ENCODE peak calls at places on chromosomes 6 and 20, in six cellular contexts. One of them, this sample, is unnamed.
A peak's percentile ranks its signal among the peaks of the same experiment; 100 is the strongest.

GRCh38 chr6:108838101-108838717 is 10.0 kb upstream of the ARMC2 start:
- DNase-seq in H1: peak; percentile 83
- DNase-seq in GM12878: no peak
- DNase-seq in K562: no peak
- DNase-seq in HepG2: no peak
- DNase-seq in GM12891: no peak
- DNase-seq in this sample: no peak

GRCh38 chr6:35739645-35740517 is 3.0 kb downstream of the ARMC12 start:
- DNase-seq in H1: peak; percentile 58
- DNase-seq in HepG2: peak; percentile 94
- DNase-seq in K562: peak; percentile 52
- DNase-seq in GM12891: no peak
- DNase-seq in GM12878: no peak
- DNase-seq in this sample: no peak

GRCh38 chr6:32114853-32115252 is 5.7 kb upstream of the TNXB start:
- DNase-seq in H1: no peak
- DNase-seq in K562: no peak
- DNase-seq in HepG2: no peak
- DNase-seq in GM12891: no peak
- DNase-seq in GM12878: no peak
- DNase-seq in this sample: no peak

GRCh38 chr6:36727491-36728021 is 29.9 kb downstream of the RAB44 start:
- DNase-seq in GM12891: no peak
- DNase-seq in K562: no peak
- DNase-seq in H1: no peak
- DNase-seq in GM12878: peak; percentile 39
- DNase-seq in HepG2: no peak
- DNase-seq in this sample: no peak

GRCh38 chr20:10832146-10832545 is 158.3 kb upstream of the JAG1 start:
- DNase-seq in H1: no peak
- DNase-seq in GM12891: no peak
- DNase-seq in K562: no peak
- DNase-seq in HepG2: no peak
- DNase-seq in GM12878: no peak
- DNase-seq in this sample: no peak

GRCh38 chr20:54549523-54550326 is 74.3 kb downstream of the DOK5 start:
- DNase-seq in H1: no peak
- DNase-seq in GM12878: no peak
- DNase-seq in GM12891: no peak
- DNase-seq in HepG2: no peak
- DNase-seq in K562: no peak
- DNase-seq in this sample: no peak

GRCh38 chr20:24914388-24915241 is 34.5 kb upstream of the CST7 start:
- DNase-seq in K562: no peak
- DNase-seq in H1: peak; percentile 29
- DNase-seq in HepG2: no peak
- DNase-seq in GM12878: no peak
- DNase-seq in GM12891: no peak
- DNase-seq in this sample: no peak

GRCh38 chr6:14454467-14454763 is 336.8 kb downstream of the CD83 start:
- DNase-seq in GM12891: no peak
- DNase-seq in HepG2: no peak
- DNase-seq in GM12878: no peak
- DNase-seq in K562: no peak
- DNase-seq in H1: no peak
- DNase-seq in this sample: no peak

GRCh38 chr6:11712760-11713159 is 65.8 kb downstream of the ADTRP start:
- DNase-seq in GM12878: no peak
- DNase-seq in K562: no peak
- DNase-seq in GM12891: no peak
- DNase-seq in H1: no peak
- DNase-seq in HepG2: no peak
- DNase-seq in this sample: no peak

GRCh38 chr20:44660506-44660905 is 9.0 kb upstream of the ADA start:
- DNase-seq in H1: no peak
- DNase-seq in GM12878: no peak
- DNase-seq in K562: no peak
- DNase-seq in HepG2: no peak
- DNase-seq in GM12891: no peak
- DNase-seq in this sample: no peak

GRCh38 chr20:9306521-9306920 is 207.9 kb upstream of the LAMP5 start:
- DNase-seq in GM12878: no peak
- DNase-seq in GM12891: no peak
- DNase-seq in K562: no peak
- DNase-seq in HepG2: peak; percentile 30
- DNase-seq in H1: no peak
- DNase-seq in this sample: no peak

GRCh38 chr6:18384621-18385020 is 2.5 kb upstream of the RNF144B start:
- DNase-seq in H1: no peak
- DNase-seq in GM12878: no peak
- DNase-seq in GM12891: no peak
- DNase-seq in HepG2: no peak
- DNase-seq in K562: no peak
- DNase-seq in this sample: no peak

GRCh38 chr6:18388252-18388651 is 1.1 kb downstream of the RNF144B start:
- DNase-seq in HepG2: no peak
- DNase-seq in H1: no peak
- DNase-seq in K562: no peak
- DNase-seq in GM12891: no peak
- DNase-seq in GM12878: no peak
- DNase-seq in this sample: no peak

GRCh38 chr6:18388942-18389341 is 1.8 kb downstream of the RNF144B start:
- DNase-seq in GM12878: no peak
- DNase-seq in HepG2: peak; percentile 82
- DNase-seq in K562: no peak
- DNase-seq in GM12891: no peak
- DNase-seq in H1: no peak
- DNase-seq in this sample: no peak

GRCh38 chr6:18387061-18387721 is at the start of gene RNF144B:
- DNase-seq in GM12891: no peak
- DNase-seq in H1: peak; percentile 82
- DNase-seq in K562: no peak
- DNase-seq in HepG2: peak; percentile 94
- DNase-seq in GM12878: peak; percentile 13
- DNase-seq in this sample: peak; percentile 12

GRCh38 chr6:18386302-18386976 is 711 bp upstream of the RNF144B start:
- DNase-seq in H1: no peak
- DNase-seq in HepG2: peak; percentile 90
- DNase-seq in GM12891: no peak
- DNase-seq in GM12878: no peak
- DNase-seq in K562: no peak
- DNase-seq in this sample: no peak
- TF ChIP-seq POLR2AphosphoS5 in H1: no peak
- TF ChIP-seq POLR2AphosphoS5 in HepG2: no peak
- TF ChIP-seq POLR2AphosphoS5 in GM12891: no peak
- TF ChIP-seq POLR2AphosphoS5 in GM12878: no peak
- TF ChIP-seq POLR2AphosphoS5 in K562: no peak
- TF ChIP-seq POLR2AphosphoS5 in this sample: no peak

GRCh38 chr20:833450-834150 is at the start of gene FAM110A:
- DNase-seq in HepG2: peak; percentile 90
- DNase-seq in K562: peak; percentile 89
- DNase-seq in H1: peak; percentile 93
- DNase-seq in GM12891: peak; percentile 92
- DNase-seq in GM12878: peak; percentile 75
- DNase-seq in this sample: peak; percentile 89
- TF ChIP-seq POLR2A in HepG2: no peak
- TF ChIP-seq POLR2A in K562: peak; percentile 66
- TF ChIP-seq POLR2A in H1: no peak
- TF ChIP-seq POLR2A in GM12891: no peak
- TF ChIP-seq POLR2A in GM12878: peak; percentile 81
- TF ChIP-seq POLR2A in this sample: peak; percentile 71

GRCh38 chr20:47551841-47552240 is 50.2 kb downstream of the NCOA3 start:
- DNase-seq in GM12891: no peak
- DNase-seq in H1: no peak
- DNase-seq in K562: no peak
- DNase-seq in GM12878: no peak
- DNase-seq in HepG2: peak; percentile 70
- DNase-seq in this sample: no peak
- TF ChIP-seq TAF1 in GM12891: no peak
- TF ChIP-seq TAF1 in H1: no peak
- TF ChIP-seq TAF1 in K562: no peak
- TF ChIP-seq TAF1 in GM12878: no peak
- TF ChIP-seq TAF1 in HepG2: no peak
- TF ChIP-seq TAF1 in this sample: no peak

DNA sequence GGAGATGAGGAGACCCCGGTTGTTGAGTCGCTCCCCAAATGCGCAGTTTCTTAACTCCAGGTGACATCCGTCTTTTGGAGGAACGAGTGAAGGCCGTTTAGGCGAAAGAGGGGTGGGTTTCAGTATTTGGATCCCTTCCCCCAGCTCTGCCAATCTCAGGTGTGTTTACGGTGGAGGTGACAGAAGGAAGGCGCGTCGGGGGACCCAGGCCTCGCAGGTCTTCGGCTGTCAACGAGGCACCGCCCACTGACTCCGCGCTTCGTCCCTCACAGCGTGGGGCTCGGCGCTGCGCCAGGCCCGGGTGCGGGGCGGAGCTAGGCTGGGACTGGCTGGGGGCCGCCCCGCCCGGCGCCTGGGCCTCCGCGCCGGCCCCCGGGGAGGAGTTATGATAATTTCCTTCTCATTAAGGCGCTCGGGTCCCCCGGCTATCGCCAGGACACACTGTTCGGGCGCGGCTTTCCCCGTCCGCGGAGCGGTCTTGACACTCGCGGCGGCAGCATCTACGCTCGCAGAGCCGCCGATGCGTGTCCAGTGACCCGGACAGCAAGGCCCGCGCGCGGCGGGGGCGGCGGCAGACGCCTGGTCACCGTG is at the start of gene TFAP2C:
- DNase-seq in K562: peak; percentile 89
- DNase-seq in HepG2: no peak
- DNase-seq in GM12891: peak; percentile 33
- DNase-seq in H1: peak; percentile 78
- DNase-seq in GM12878: no peak
- DNase-seq in this sample: no peak
- TF ChIP-seq POLR2AphosphoS5 in K562: no peak
- TF ChIP-seq POLR2AphosphoS5 in HepG2: no peak
- TF ChIP-seq POLR2AphosphoS5 in GM12891: no peak
- TF ChIP-seq POLR2AphosphoS5 in H1: no peak
- TF ChIP-seq POLR2AphosphoS5 in GM12878: no peak
- TF ChIP-seq POLR2AphosphoS5 in this sample: no peak

GRCh38 chr6:33410711-33411631 is at the start of gene PHF1:
- DNase-seq in GM12891: peak; percentile 75
- DNase-seq in GM12878: no peak
- DNase-seq in K562: peak; percentile 94
- DNase-seq in H1: peak; percentile 74
- DNase-seq in HepG2: no peak
- DNase-seq in this sample: peak; percentile 80
- TF ChIP-seq POLR2A in GM12891: no peak
- TF ChIP-seq POLR2A in GM12878: peak; percentile 79
- TF ChIP-seq POLR2A in K562: peak; percentile 0
- TF ChIP-seq POLR2A in H1: peak; percentile 14
- TF ChIP-seq POLR2A in HepG2: peak; percentile 65
- TF ChIP-seq POLR2A in this sample: peak; percentile 46

GRCh38 chr6:170008386-170008785 is 257.0 kb downstream of the ERMARD start:
- DNase-seq in HepG2: no peak
- DNase-seq in H1: no peak
- DNase-seq in GM12878: no peak
- DNase-seq in GM12891: no peak
- DNase-seq in K562: no peak
- DNase-seq in this sample: no peak

GRCh38 chr6:170004585-170005210 is 253.3 kb downstream of the ERMARD start:
- DNase-seq in HepG2: no peak
- DNase-seq in K562: no peak
- DNase-seq in GM12891: no peak
- DNase-seq in GM12878: no peak
- DNase-seq in H1: peak; percentile 42
- DNase-seq in this sample: no peak

GRCh38 chr6:170007468-170008240 is 256.2 kb downstream of the ERMARD start:
- DNase-seq in HepG2: no peak
- DNase-seq in GM12878: no peak
- DNase-seq in K562: no peak
- DNase-seq in GM12891: no peak
- DNase-seq in H1: no peak
- DNase-seq in this sample: no peak

GRCh38 chr6:170006524-170007467 is 255.4 kb downstream of the ERMARD start:
- DNase-seq in HepG2: no peak
- DNase-seq in H1: peak; percentile 86
- DNase-seq in K562: no peak
- DNase-seq in GM12891: no peak
- DNase-seq in GM12878: no peak
- DNase-seq in this sample: no peak

DNA sequence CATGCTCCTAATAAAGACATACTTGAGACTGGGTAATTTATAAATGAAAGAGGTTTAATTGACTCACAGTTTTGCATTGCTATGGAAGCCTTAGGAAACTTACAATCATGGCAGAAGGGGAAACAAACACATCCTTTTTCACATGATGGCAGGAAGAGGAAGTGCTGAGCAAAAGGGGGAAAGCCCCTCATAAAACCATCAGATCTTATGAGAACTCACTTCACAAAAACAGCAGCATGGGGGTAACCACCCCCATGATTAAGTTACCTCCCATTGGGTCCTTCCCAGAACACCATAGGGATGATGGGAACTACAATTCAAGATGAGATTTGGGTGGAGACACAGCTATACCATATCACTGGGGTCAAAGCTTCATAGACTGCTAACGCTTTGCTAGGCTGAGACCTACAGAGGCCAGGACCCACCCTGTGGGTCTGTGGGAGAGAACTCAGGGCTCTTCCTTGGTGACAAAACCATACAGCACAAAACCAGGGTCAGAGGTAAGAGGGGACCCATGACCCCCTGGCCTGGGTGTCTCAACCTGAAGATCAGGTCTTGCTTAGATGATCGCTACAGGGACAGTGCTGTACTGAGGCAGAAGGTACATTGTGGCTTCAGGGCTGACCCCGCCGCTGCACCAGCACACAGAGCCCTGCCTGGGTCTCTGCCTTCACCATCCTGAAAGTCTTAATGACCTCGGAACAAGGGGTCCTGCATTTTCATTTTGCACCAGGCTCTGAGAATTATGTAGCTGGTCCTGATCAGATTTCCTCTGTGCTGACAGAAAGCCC is 254.5 kb downstream of the ERMARD start:
- DNase-seq in HepG2: no peak
- DNase-seq in K562: no peak
- DNase-seq in GM12891: no peak
- DNase-seq in GM12878: no peak
- DNase-seq in H1: no peak
- DNase-seq in this sample: no peak
- TF ChIP-seq TAF1 in HepG2: no peak
- TF ChIP-seq TAF1 in K562: no peak
- TF ChIP-seq TAF1 in GM12891: no peak
- TF ChIP-seq TAF1 in GM12878: no peak
- TF ChIP-seq TAF1 in H1: no peak
- TF ChIP-seq TAF1 in this sample: no peak

GRCh38 chr6:43267619-43268347 is 24.5 kb downstream of the TTBK1 start:
- DNase-seq in GM12878: no peak
- DNase-seq in H1: no peak
- DNase-seq in HepG2: peak; percentile 99
- DNase-seq in K562: peak; percentile 77
- DNase-seq in GM12891: no peak
- DNase-seq in this sample: no peak
- TF ChIP-seq POLR2AphosphoS5 in GM12878: no peak
- TF ChIP-seq POLR2AphosphoS5 in H1: no peak
- TF ChIP-seq POLR2AphosphoS5 in HepG2: peak; percentile 30
- TF ChIP-seq POLR2AphosphoS5 in K562: no peak
- TF ChIP-seq POLR2AphosphoS5 in GM12891: no peak
- TF ChIP-seq POLR2AphosphoS5 in this sample: no peak

This sample was measured in GM12892.